ENCODE peak calls at places on chromosomes 4 and X, in five cellular contexts. W is WTC11, D is GM12878, S is K562, P is HepG2. L is an unnamed sample.
A peak's percentile ranks its signal among the peaks of the same experiment; 100 is the strongest.

GRCh38 chrX:65745427-65745826 is 78.0 kb downstream of the MSN start:
- DNase-seq in W (no peak), D (no peak), S (no peak), P (no peak), L (no peak)

GRCh38 chr4:1789552-1789951 is 3.5 kb upstream of the FGFR3 start:
- DNase-seq in W (no peak), D (no peak), S (no peak), P (no peak), L (no peak)

GRCh38 chrX:110381216-110381615 is 22.6 kb downstream of the RTL9 start:
- DNase-seq in W (no peak), D (no peak), S (no peak), P (no peak), L (no peak)

GRCh38 chrX:31435592-31435991 is 363.8 kb upstream of the FTHL17 start:
- DNase-seq in W (peak; percentile 71), D (no peak), S (no peak), P (no peak), L (peak; percentile 56)

GRCh38 chrX:40146471-40147398 is 49.0 kb upstream of the BCOR start:
- DNase-seq in W (peak; percentile 42), D (no peak), S (no peak), P (no peak), L (peak; percentile 59)

GRCh38 chr4:171334549-171334948 is 478.7 kb upstream of the GALNTL6 start:
- DNase-seq in W (no peak), D (peak; percentile 5), S (no peak), P (no peak), L (no peak)

GRCh38 chrX:10598540-10598939 is 21.8 kb downstream of the MID1 start:
- DNase-seq in W (no peak), D (no peak), S (no peak), P (no peak), L (no peak)

GRCh38 chrX:20313889-20314288 is 47.2 kb upstream of the RPS6KA3 start:
- DNase-seq in W (no peak), D (no peak), S (no peak), P (no peak), L (no peak)

GRCh38 chrX:46547857-46548256 is 2.6 kb upstream of the ZNF674 start:
- DNase-seq in W (no peak), D (no peak), S (no peak), P (peak; percentile 27), L (no peak)

GRCh38 chr4:108502366-108502765 is 118.0 kb upstream of the RPL34 start:
- DNase-seq in W (no peak), D (no peak), S (no peak), P (no peak), L (no peak)

GRCh38 chrX:46573331-46573895 is at the start of gene CHST7:
- DNase-seq in W (peak; percentile 70), D (no peak), S (no peak), P (peak; percentile 54), L (no peak)

GRCh38 chr4:36244257-36245084 is at the start of gene ARAP2:
- DNase-seq in W (peak; percentile 51), D (no peak), S (peak; percentile 7), P (no peak), L (no peak)

GRCh38 chr4:146916479-146917076 is 29.1 kb downstream of the TTC29 start:
- DNase-seq in W (no peak), D (peak; percentile 2), S (peak; percentile 22), P (peak; percentile 10), L (no peak)

GRCh38 chr4:85829276-85830051 is 354.5 kb downstream of the ARHGAP24 start:
- DNase-seq in W (no peak), D (no peak), S (no peak), P (no peak), L (no peak)

GRCh38 chr4:46956451-46956850 is 36.9 kb downstream of the GABRA4 start:
- DNase-seq in W (no peak), D (no peak), S (no peak), P (no peak), L (no peak)

GRCh38 chr4:2944091-2944482 is 19.1 kb downstream of the NOP14 start:
- DNase-seq in W (no peak), D (no peak), S (no peak), P (no peak), L (no peak)

GRCh38 chrX:74514384-74514783 is 93.1 kb downstream of the SLC16A2 start:
- DNase-seq in W (peak; percentile 17), D (no peak), S (no peak), P (peak; percentile 2), L (no peak)

GRCh38 chrX:148813422-148813821 is 313.0 kb downstream of the AFF2 start:
- DNase-seq in W (no peak), D (no peak), S (no peak), P (no peak), L (no peak)

GRCh38 chrX:119190251-119190651 is 45.8 kb upstream of the PGRMC1 start:
- DNase-seq in W (no peak), D (no peak), S (no peak), P (no peak), L (no peak)

GRCh38 chr4:4392501-4393183 is 5.7 kb downstream of the NSG1 start:
- DNase-seq in W (no peak), D (no peak), S (no peak), P (no peak), L (no peak)

GRCh38 chrX:136759968-136760367 is 20.8 kb downstream of the ARHGEF6 start:
- DNase-seq in W (no peak), D (peak; percentile 28), S (no peak), P (no peak), L (no peak)

GRCh38 chr4:150173854-150174398 is 95.7 kb downstream of the DCLK2 start:
- DNase-seq in W (no peak), D (no peak), S (no peak), P (no peak), L (no peak)

GRCh38 chr4:38034986-38035882 is 75.0 kb downstream of the PTTG2 start:
- DNase-seq in W (no peak), D (no peak), S (peak; percentile 54), P (peak; percentile 66), L (no peak)

GRCh38 chr4:113503691-113504090 is 257.8 kb downstream of the CAMK2D start:
- DNase-seq in W (no peak), D (no peak), S (no peak), P (no peak), L (no peak)

GRCh38 chr4:113502883-113503282 is 258.7 kb downstream of the CAMK2D start:
- DNase-seq in W (no peak), D (no peak), S (no peak), P (no peak), L (no peak)

GRCh38 chr4:113504422-113504821 is 257.1 kb downstream of the CAMK2D start:
- DNase-seq in W (no peak), D (no peak), S (no peak), P (no peak), L (no peak)

GRCh38 chr4:113502476-113502875 is 259.1 kb downstream of the CAMK2D start:
- DNase-seq in W (no peak), D (no peak), S (no peak), P (peak; percentile 12), L (no peak)

DNA sequence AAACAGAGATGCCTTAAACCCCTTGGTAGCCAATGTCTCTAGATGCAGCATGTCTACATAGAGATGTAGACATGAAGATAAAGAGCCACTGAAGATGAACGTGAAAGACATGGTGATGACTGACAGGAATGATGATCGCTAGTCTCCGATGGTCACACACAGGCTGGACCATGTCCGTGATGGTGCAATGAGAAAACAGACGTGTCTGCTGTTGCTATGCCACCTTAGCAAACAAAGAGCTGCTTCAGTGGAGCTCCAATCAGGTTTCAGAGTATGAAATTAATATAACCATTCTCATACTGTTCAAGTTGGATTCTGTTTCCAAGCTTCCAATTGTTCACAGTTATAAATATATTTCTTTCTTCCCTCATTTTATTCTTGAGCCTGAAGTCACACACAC is 256.5 kb downstream of the CAMK2D start:
- DNase-seq in W (no peak), D (no peak), S (no peak), P (no peak), L (no peak)
- TF ChIP-seq ATF2 in W (no peak), D (no peak), S (no peak), P (no peak), L (no peak)

GRCh38 chr4:114598191-114599121 is at the start of gene UGT8:
- DNase-seq in W (peak; percentile 80), D (no peak), S (peak; percentile 37), P (no peak), L (peak; percentile 84)
- TF ChIP-seq ATF2 in W (no peak), D (no peak), S (no peak), P (no peak), L (no peak)

GRCh38 chrX:111504941-111505340 is 6.5 kb upstream of the SERTM2 start:
- DNase-seq in W (no peak), D (no peak), S (no peak), P (no peak), L (no peak)

GRCh38 chrX:111506826-111507225 is 4.6 kb upstream of the SERTM2 start:
- DNase-seq in W (no peak), D (no peak), S (no peak), P (no peak), L (no peak)

GRCh38 chrX:111505783-111506182 is 5.7 kb upstream of the SERTM2 start:
- DNase-seq in W (no peak), D (no peak), S (no peak), P (no peak), L (no peak)

GRCh38 chrX:111511477-111511876 is at the start of gene SERTM2:
- DNase-seq in W (peak; percentile 9), D (no peak), S (no peak), P (no peak), L (no peak)

DNA sequence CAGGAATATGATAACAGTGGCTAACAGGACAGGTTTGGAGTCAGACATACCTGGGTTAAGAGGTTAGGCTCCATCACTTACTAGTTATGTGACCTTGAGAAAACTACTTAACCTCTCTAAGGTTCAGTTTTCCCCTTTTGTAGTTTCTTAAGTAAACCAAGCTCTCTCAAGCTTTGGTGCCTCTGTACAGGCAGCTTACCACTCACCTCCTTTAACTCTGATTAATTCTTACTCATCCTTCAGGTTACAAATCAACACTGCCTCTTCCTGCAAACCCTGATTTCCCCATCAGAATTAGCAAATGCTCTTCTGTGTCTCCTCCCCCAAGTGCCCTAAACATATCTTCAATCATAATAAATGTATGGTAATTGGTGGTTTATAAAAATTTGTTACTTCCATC is 3.5 kb upstream of the SERTM2 start:
- DNase-seq in W (no peak), D (no peak), S (no peak), P (no peak), L (no peak)
- TF ChIP-seq ATF2 in W (no peak), D (no peak), S (no peak), P (no peak), L (no peak)

GRCh38 chr4:173152104-173152503 is 16.5 kb upstream of the GALNT7 start:
- DNase-seq in W (peak; percentile 24), D (no peak), S (no peak), P (no peak), L (no peak)
- TF ChIP-seq ATF2 in W (no peak), D (no peak), S (no peak), P (no peak), L (no peak)

DNA sequence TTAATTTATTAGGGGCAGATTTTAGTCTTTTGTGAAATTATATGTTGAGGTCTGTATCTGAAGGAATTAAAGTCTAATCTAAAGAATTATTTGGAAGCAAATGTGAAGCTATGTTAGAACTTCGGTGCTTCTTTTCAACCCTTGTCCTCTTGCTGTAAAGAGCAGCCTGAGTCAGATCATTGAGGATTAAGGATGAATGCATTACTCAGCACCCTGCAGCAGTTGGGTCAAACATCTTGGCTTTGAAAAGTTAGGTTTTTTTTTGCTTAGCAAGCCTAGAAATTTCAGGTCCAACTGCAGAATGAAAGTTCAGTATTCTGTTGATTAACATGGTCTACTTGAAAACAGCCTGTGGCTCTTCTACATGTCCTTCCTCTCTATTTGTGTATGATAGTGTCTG is 57.6 kb downstream of the SLC4A4 start:
- DNase-seq in W (no peak), D (no peak), S (no peak), P (no peak), L (no peak)
- TF ChIP-seq ATF2 in W (no peak), D (no peak), S (no peak), P (no peak), L (no peak)